ENCODE peak calls at places on chromosomes 3 and 15, in four cellular contexts. Q is psoas muscle, M is RWPE1, I is OCI-LY7. A is an unnamed sample.

GRCh38 chr3:169404491-169404890 is 259.0 kb downstream of the MECOM start:
- DNase-seq in Q (no peak), M (no peak), I (no peak), A (no peak)

GRCh38 chr3:74048686-74049085 is 423.9 kb upstream of the PDZRN3 start:
- DNase-seq in I (no peak), M (no peak), Q (no peak), A (no peak)

GRCh38 chr15:51969728-51970127 is 1.9 kb downstream of the LEO1 start:
- DNase-seq in Q (no peak), M (no peak), I (no peak), A (no peak)

GRCh38 chr3:12782172-12782815 is 14.2 kb upstream of the CAND2 start:
- DNase-seq in M (no peak), I (no peak), Q (no peak), A (no peak)

GRCh38 chr3:13170317-13170716 is 97.1 kb upstream of the IQSEC1 start:
- DNase-seq in I (no peak), M (no peak), Q (no peak), A (no peak)

GRCh38 chr15:45522931-45523331 is 376 bp upstream of the SLC30A4 start:
- DNase-seq in I (no peak), M (peak; percentile 42), Q (no peak), A (peak; percentile 33)

GRCh38 chr3:108528459-108529231 is 18.2 kb upstream of the MYH15 start:
- DNase-seq in I (peak; percentile 11), M (no peak), Q (no peak), A (no peak)

GRCh38 chr3:124773351-124774304 is 43.4 kb downstream of the UMPS start:
- DNase-seq in Q (no peak), I (no peak), M (no peak), A (no peak)

GRCh38 chr15:62994975-62995730 is 47.4 kb upstream of the TPM1 start:
- DNase-seq in M (no peak), Q (no peak), I (no peak), A (no peak)

GRCh38 chr3:4813855-4814254 is 165.4 kb upstream of the BHLHE40 start:
- DNase-seq in M (no peak), Q (no peak), I (no peak), A (no peak)
- H3K27ac ChIP-seq in M (no peak overlapping the region), Q (no peak overlapping the region), I (no peak overlapping the region), A (peak overlapping the region; percentile 53)

GRCh38 chr3:24388611-24389010 is 106.0 kb downstream of the THRB start:
- DNase-seq in Q (no peak), M (no peak), I (no peak), A (no peak)

GRCh38 chr3:24387000-24387399 is 107.7 kb downstream of the THRB start:
- DNase-seq in Q (no peak), M (no peak), I (no peak), A (no peak)

GRCh38 chr3:24387493-24387892 is 107.2 kb downstream of the THRB start:
- DNase-seq in I (no peak), M (no peak), Q (no peak), A (no peak)

GRCh38 chr3:24388159-24388558 is 106.5 kb downstream of the THRB start:
- DNase-seq in I (no peak), M (no peak), Q (no peak), A (no peak)

DNA sequence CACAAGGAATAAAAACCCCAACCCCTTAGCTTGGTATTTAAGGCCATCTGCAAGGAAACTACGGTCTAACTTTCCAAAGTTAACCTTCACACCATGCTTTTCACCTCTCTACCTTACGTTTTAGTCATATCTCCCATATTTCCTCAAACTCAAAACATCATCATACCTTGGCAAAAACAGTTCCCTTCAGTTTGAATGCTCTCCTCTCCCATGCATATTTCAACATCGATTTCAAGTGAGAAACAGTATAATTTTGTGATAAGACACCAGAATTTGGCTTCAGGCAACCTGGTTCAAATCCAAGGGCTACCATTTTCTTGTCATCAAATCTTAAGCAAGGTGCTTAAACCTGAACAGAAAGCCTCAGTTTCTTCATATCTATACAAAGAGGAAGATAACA is 108.2 kb downstream of the THRB start:
- DNase-seq in Q (no peak), M (no peak), I (no peak), A (no peak)
- H3K27ac ChIP-seq in Q (no peak overlapping the region), M (no peak overlapping the region), I (no peak overlapping the region), A (no peak overlapping the region)

DNA sequence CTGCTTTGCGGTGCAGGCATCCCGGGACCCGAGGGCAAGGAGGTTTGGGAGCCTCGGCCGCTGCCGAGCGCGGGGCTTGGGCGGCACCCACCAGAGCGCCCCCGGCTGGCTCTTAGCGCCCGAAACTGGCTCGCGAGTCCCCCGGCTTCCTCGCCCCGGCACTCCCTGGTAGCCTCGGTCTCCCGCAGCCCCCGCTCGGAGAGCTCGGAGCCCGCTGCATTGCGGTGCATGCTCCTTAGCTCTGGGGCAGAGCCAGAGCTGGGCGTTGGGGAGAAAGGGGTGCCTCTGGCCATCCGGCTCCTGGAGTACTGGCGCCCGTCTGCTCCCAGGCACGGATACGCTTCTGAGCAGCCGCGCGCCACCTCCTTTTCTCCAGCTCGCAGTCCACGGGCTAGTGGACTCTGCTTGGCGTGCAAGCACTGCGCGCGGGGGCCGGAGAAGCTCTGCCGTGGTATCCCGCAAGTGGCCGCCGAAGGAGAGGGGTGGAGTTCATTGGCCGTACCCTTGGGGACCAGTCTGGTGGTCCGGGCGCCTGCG is 784 bp downstream of the EPHB1 start:
- DNase-seq in M (no peak), Q (peak; percentile 63), I (no peak), A (peak; percentile 28)
- H3K27ac ChIP-seq in M (no peak overlapping the region), Q (peak overlapping the region; percentile 80), I (no peak overlapping the region), A (no peak overlapping the region)

GRCh38 chr3:100063929-100064461 is 50.3 kb downstream of the FILIP1L start:
- DNase-seq in M (no peak), I (no peak), Q (no peak), A (no peak)
- H3K27ac ChIP-seq in M (no peak overlapping the region), I (no peak overlapping the region), Q (peak overlapping the region; percentile 59), A (peak overlapping the region; percentile 63)

GRCh38 chr3:193744822-193745684 is 152.0 kb downstream of the OPA1 start:
- DNase-seq in Q (no peak), I (no peak), M (no peak), A (no peak)
- H3K27ac ChIP-seq in Q (no peak overlapping the region), I (peak overlapping the region; percentile 14), M (no peak overlapping the region), A (no peak overlapping the region)

GRCh38 chr3:127718244-127718915 is 45.6 kb downstream of the ABTB1 start:
- DNase-seq in M (no peak), I (no peak), Q (no peak), A (no peak)
- H3K27ac ChIP-seq in M (no peak overlapping the region), I (no peak overlapping the region), Q (no peak overlapping the region), A (peak overlapping the region; percentile 2)

GRCh38 chr3:88385090-88385489 is 235.3 kb downstream of the C3orf38 start:
- DNase-seq in M (peak; percentile 1), Q (no peak), I (no peak), A (no peak)
- H3K27ac ChIP-seq in M (no peak overlapping the region), Q (no peak overlapping the region), I (no peak overlapping the region), A (no peak overlapping the region)

DNA sequence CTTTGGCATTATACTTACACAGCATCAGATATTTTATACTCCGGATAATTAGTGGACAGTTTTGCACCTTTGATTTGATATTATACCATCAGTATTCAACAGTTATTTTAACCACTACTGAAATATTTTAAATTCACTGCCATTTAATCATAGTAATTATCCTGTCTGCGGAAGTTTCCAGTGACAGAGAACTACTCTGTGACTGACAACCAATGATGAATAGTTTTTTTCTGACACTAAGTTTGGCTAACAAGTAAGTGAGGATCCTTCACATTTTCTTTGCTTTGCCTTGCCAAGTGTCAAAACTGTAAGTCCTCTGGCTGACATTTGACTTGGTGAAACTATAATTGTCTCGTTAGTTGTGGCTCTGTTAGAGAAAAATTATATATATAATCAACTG is 30.5 kb upstream of the GOLGA8B start:
- DNase-seq in Q (no peak), I (no peak), M (no peak), A (no peak)
- H3K27ac ChIP-seq in Q (no peak overlapping the region), I (no peak overlapping the region), M (no peak overlapping the region), A (no peak overlapping the region)